ENCODE peak calls at places on chromosomes 2 and 18, in eight cellular contexts. V is T-helper 1 cell, B is hippocampal formation, N is fibroblast of mammary gland, W is gastrocnemius medialis, T is kidney tubule cell, D is cardiac fibroblast, R is ACHN. I is an unnamed sample.

GRCh38 chr2:137208361-137208973 is 443.1 kb downstream of the THSD7B start:
- DNase-seq in W (no peak), R (peak), D (no peak), N (peak), B (no peak), T (peak), V (no peak), I (no peak)

GRCh38 chr2:109258376-109258775 is 129.4 kb downstream of the SH3RF3 start:
- DNase-seq in V (no peak), R (no peak), T (no peak), D (no peak), N (no peak), W (no peak), B (no peak), I (no peak)

GRCh38 chr2:99880148-99880983 is 262.0 kb downstream of the AFF3 start:
- DNase-seq in W (no peak), B (no peak), T (peak), V (no peak), N (peak), D (peak), R (peak), I (no peak)

GRCh38 chr2:10300328-10300920 is 2.3 kb upstream of the HPCAL1 start:
- DNase-seq in T (no peak), V (no peak), D (no peak), W (no peak), N (no peak), R (no peak), B (no peak), I (no peak)

GRCh38 chr2:102761763-102762162 is at the start of gene TMEM182:
- DNase-seq in T (no peak), W (peak), N (peak), R (no peak), B (no peak), V (no peak), D (no peak), I (no peak)

GRCh38 chr18:48832961-48833700 is 117.6 kb downstream of the SMAD7 start:
- DNase-seq in W (peak), T (peak), V (no peak), N (peak), B (no peak), R (peak), D (peak), I (no peak)

GRCh38 chr2:120904825-120905224 is 169.2 kb downstream of the GLI2 start:
- DNase-seq in T (no peak), V (no peak), W (no peak), B (no peak), N (no peak), D (peak), R (no peak), I (no peak)

GRCh38 chr2:141062443-141062842 is 1068.4 kb downstream of the LRP1B start:
- DNase-seq in R (no peak), D (peak), T (no peak), B (no peak), N (no peak), W (no peak), V (no peak), I (no peak)

GRCh38 chr18:5175378-5175777 is 21.7 kb downstream of the AKAIN1 start:
- DNase-seq in V (no peak), D (no peak), B (no peak), W (no peak), N (no peak), T (no peak), R (no peak), I (peak)

GRCh38 chr18:25832008-25832604 is 258.3 kb downstream of the SS18 start:
- DNase-seq in T (peak), B (peak), W (peak), R (peak), V (no peak), D (peak), N (peak), I (no peak)

GRCh38 chr2:224369028-224369632 is 32.8 kb downstream of the FAM124B start:
- DNase-seq in W (no peak), B (no peak), R (peak), D (peak), T (peak), N (peak), V (no peak), I (no peak)

I was measured in memory B cell.